ENCODE peak calls at places on chromosome 5, in five cellular contexts. T, Z, P, B and U are unnamed samples.

GRCh38 chr5:96855041-96855872 is 21.0 kb upstream of the ERAP2 start:
- DNase-seq in T (peak; percentile 96), Z (no peak), P (no peak), B (peak; percentile 77), U (no peak)

GRCh38 chr5:123754167-123754840 is 242.3 kb downstream of the CSNK1G3 start:
- DNase-seq in T (peak; percentile 24), Z (no peak), P (no peak), B (no peak), U (no peak)

GRCh38 chr5:87116821-87117512 is 150.7 kb upstream of the RASA1 start:
- DNase-seq in T (no peak), Z (peak; percentile 42), P (no peak), B (no peak), U (no peak)

GRCh38 chr5:107372723-107373487 is 297.8 kb downstream of the EFNA5 start:
- DNase-seq in T (peak; percentile 18), Z (no peak), P (no peak), B (no peak), U (no peak)

GRCh38 chr5:63794979-63795378 is 167.3 kb downstream of the HTR1A start:
- DNase-seq in T (no peak), Z (no peak), P (no peak), B (no peak), U (no peak)

GRCh38 chr5:137497396-137498290 is 1.5 kb downstream of the SPOCK1 start:
- DNase-seq in T (no peak), Z (peak; percentile 48), P (no peak), B (no peak), U (no peak)

GRCh38 chr5:176387384-176387925 is 943 bp downstream of the NOP16 start:
- DNase-seq in T (no peak), Z (no peak), P (no peak), B (no peak), U (no peak)

GRCh38 chr5:32852535-32852934 is 141.4 kb downstream of the NPR3 start:
- DNase-seq in T (peak; percentile 79), Z (peak; percentile 36), P (no peak), B (peak; percentile 8), U (no peak)

GRCh38 chr5:980001-980588 is 28.5 kb upstream of the NKD2 start:
- DNase-seq in T (no peak), Z (no peak), P (no peak), B (no peak), U (no peak)

GRCh38 chr5:78781611-78782356 is 133.2 kb upstream of the LHFPL2 start:
- DNase-seq in T (peak; percentile 62), Z (no peak), P (no peak), B (no peak), U (no peak)